ENCODE peak calls at places on chromosomes 11 and 22, in ten cellular contexts. One of them, this sample, is unnamed.

GRCh38 chr11:25535462-25535861 is 796.5 kb upstream of the ANO3 start:
- DNase-seq in A549: no peak
- DNase-seq in CD4-positive, CD25-positive, alpha-beta regulatory T cell: no peak
- DNase-seq in aorta: peak
- DNase-seq in CD8-positive, alpha-beta T cell: no peak
- DNase-seq in IMR-90: no peak
- DNase-seq in brain microvascular endothelial cell: no peak
- DNase-seq in psoas muscle: peak
- DNase-seq in HL-60: no peak
- DNase-seq in fibroblast of lung: peak
- DNase-seq in this sample: no peak

GRCh38 chr22:44347098-44347497 is 34.3 kb upstream of the SHISAL1 start:
- DNase-seq in HL-60: no peak
- DNase-seq in brain microvascular endothelial cell: peak
- DNase-seq in A549: no peak
- DNase-seq in CD8-positive, alpha-beta T cell: no peak
- DNase-seq in fibroblast of lung: no peak
- DNase-seq in aorta: no peak
- DNase-seq in psoas muscle: no peak
- DNase-seq in CD4-positive, CD25-positive, alpha-beta regulatory T cell: no peak
- DNase-seq in IMR-90: peak
- DNase-seq in this sample: no peak

GRCh38 chr11:70191495-70192140 is 11.5 kb upstream of the FADD start:
- DNase-seq in A549: peak
- DNase-seq in CD8-positive, alpha-beta T cell: peak
- DNase-seq in psoas muscle: peak
- DNase-seq in CD4-positive, CD25-positive, alpha-beta regulatory T cell: peak
- DNase-seq in fibroblast of lung: peak
- DNase-seq in aorta: peak
- DNase-seq in IMR-90: peak
- DNase-seq in HL-60: peak
- DNase-seq in brain microvascular endothelial cell: peak
- DNase-seq in this sample: peak

GRCh38 chr11:122163420-122163819 is 47.4 kb upstream of the BLID start:
- DNase-seq in IMR-90: peak
- DNase-seq in psoas muscle: no peak
- DNase-seq in CD4-positive, CD25-positive, alpha-beta regulatory T cell: no peak
- DNase-seq in brain microvascular endothelial cell: peak
- DNase-seq in aorta: no peak
- DNase-seq in fibroblast of lung: no peak
- DNase-seq in A549: no peak
- DNase-seq in HL-60: no peak
- DNase-seq in CD8-positive, alpha-beta T cell: no peak
- DNase-seq in this sample: no peak

GRCh38 chr22:26737262-26737661 is 79.9 kb downstream of the MIAT start:
- DNase-seq in brain microvascular endothelial cell: no peak
- DNase-seq in aorta: no peak
- DNase-seq in CD8-positive, alpha-beta T cell: no peak
- DNase-seq in CD4-positive, CD25-positive, alpha-beta regulatory T cell: no peak
- DNase-seq in A549: no peak
- DNase-seq in psoas muscle: no peak
- DNase-seq in IMR-90: no peak
- DNase-seq in HL-60: no peak
- DNase-seq in fibroblast of lung: no peak
- DNase-seq in this sample: no peak

GRCh38 chr11:120336641-120337132 is 474 bp downstream of the ARHGEF12 start:
- DNase-seq in IMR-90: peak
- DNase-seq in brain microvascular endothelial cell: no peak
- DNase-seq in A549: peak
- DNase-seq in CD4-positive, CD25-positive, alpha-beta regulatory T cell: peak
- DNase-seq in fibroblast of lung: peak
- DNase-seq in psoas muscle: peak
- DNase-seq in HL-60: no peak
- DNase-seq in aorta: peak
- DNase-seq in CD8-positive, alpha-beta T cell: peak
- DNase-seq in this sample: no peak

GRCh38 chr22:27238935-27239510 is 562.5 kb downstream of the MN1 start:
- DNase-seq in fibroblast of lung: peak
- DNase-seq in brain microvascular endothelial cell: peak
- DNase-seq in psoas muscle: peak
- DNase-seq in aorta: peak
- DNase-seq in A549: peak
- DNase-seq in CD4-positive, CD25-positive, alpha-beta regulatory T cell: no peak
- DNase-seq in HL-60: no peak
- DNase-seq in IMR-90: peak
- DNase-seq in CD8-positive, alpha-beta T cell: no peak
- DNase-seq in this sample: peak

GRCh38 chr11:123062892-123063395 is 1.0 kb upstream of the HSPA8 start:
- DNase-seq in A549: no peak
- DNase-seq in psoas muscle: no peak
- DNase-seq in CD8-positive, alpha-beta T cell: no peak
- DNase-seq in IMR-90: peak
- DNase-seq in brain microvascular endothelial cell: peak
- DNase-seq in aorta: no peak
- DNase-seq in HL-60: no peak
- DNase-seq in fibroblast of lung: no peak
- DNase-seq in CD4-positive, CD25-positive, alpha-beta regulatory T cell: no peak
- DNase-seq in this sample: no peak

GRCh38 chr11:101862410-101863233 is 52.2 kb upstream of the CEP126 start:
- DNase-seq in CD4-positive, CD25-positive, alpha-beta regulatory T cell: no peak
- DNase-seq in psoas muscle: no peak
- DNase-seq in fibroblast of lung: peak
- DNase-seq in IMR-90: peak
- DNase-seq in aorta: no peak
- DNase-seq in HL-60: no peak
- DNase-seq in A549: peak
- DNase-seq in brain microvascular endothelial cell: peak
- DNase-seq in CD8-positive, alpha-beta T cell: no peak
- DNase-seq in this sample: no peak

GRCh38 chr22:50081426-50082196 is 3.6 kb downstream of the MLC1 start:
- DNase-seq in CD8-positive, alpha-beta T cell: no peak
- DNase-seq in fibroblast of lung: no peak
- DNase-seq in CD4-positive, CD25-positive, alpha-beta regulatory T cell: no peak
- DNase-seq in psoas muscle: no peak
- DNase-seq in IMR-90: no peak
- DNase-seq in HL-60: no peak
- DNase-seq in A549: no peak
- DNase-seq in brain microvascular endothelial cell: no peak
- DNase-seq in aorta: no peak
- DNase-seq in this sample: no peak

DNA sequence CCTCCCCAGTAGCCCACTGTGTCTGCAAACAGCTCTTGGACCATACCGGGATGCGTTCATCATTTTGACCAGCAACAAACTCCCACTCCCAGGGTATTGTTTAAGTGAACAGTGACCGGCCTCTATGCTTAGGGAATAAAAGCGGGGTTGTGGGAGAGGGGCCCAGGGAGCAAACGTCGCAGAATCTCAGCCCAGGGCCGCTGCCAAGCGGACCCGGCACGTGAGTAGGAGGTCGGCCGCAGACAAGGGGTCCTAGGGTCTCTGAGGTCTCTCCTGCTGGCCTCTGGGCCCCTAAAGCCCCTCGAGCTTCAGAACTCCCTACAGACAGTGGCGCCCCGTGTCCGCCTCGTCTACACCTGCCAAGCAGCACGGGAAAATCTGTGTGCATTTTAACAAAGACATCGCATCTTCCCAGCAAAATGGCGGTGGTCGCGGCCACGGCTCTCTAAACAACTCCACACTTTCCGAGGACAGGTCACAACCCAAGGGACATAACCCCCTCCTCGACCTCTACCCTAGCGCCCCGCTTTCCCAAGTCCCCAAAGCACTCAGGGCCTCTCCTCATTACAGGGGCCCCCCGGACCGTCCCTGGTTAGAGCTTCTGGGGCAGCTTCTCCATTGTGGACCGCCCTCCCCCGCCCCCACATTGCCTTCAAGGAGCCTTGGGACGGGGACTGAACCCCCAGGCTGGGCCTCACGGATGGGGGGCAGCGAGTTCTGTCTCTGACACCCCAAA is 3.9 kb upstream of the GCAT start:
- DNase-seq in aorta: no peak
- DNase-seq in HL-60: no peak
- DNase-seq in A549: no peak
- DNase-seq in CD4-positive, CD25-positive, alpha-beta regulatory T cell: no peak
- DNase-seq in fibroblast of lung: no peak
- DNase-seq in psoas muscle: no peak
- DNase-seq in IMR-90: no peak
- DNase-seq in brain microvascular endothelial cell: no peak
- DNase-seq in CD8-positive, alpha-beta T cell: no peak
- DNase-seq in this sample: no peak
- H3K27ac ChIP-seq in aorta: no peak
- H3K27ac ChIP-seq in HL-60: no peak
- H3K27ac ChIP-seq in A549: peak
- H3K27ac ChIP-seq in CD4-positive, CD25-positive, alpha-beta regulatory T cell: no peak
- H3K27ac ChIP-seq in fibroblast of lung: no peak
- H3K27ac ChIP-seq in psoas muscle: no peak
- H3K27ac ChIP-seq in IMR-90: no peak
- H3K27ac ChIP-seq in brain microvascular endothelial cell: no peak
- H3K27ac ChIP-seq in CD8-positive, alpha-beta T cell: no peak
- H3K27ac ChIP-seq in this sample: no peak

GRCh38 chr22:48644997-48645396 is 1182.7 kb downstream of the BRD1 start:
- DNase-seq in HL-60: no peak
- DNase-seq in CD8-positive, alpha-beta T cell: no peak
- DNase-seq in psoas muscle: no peak
- DNase-seq in CD4-positive, CD25-positive, alpha-beta regulatory T cell: no peak
- DNase-seq in A549: no peak
- DNase-seq in aorta: no peak
- DNase-seq in brain microvascular endothelial cell: no peak
- DNase-seq in IMR-90: no peak
- DNase-seq in fibroblast of lung: no peak
- DNase-seq in this sample: no peak
- H3K4me3 ChIP-seq in HL-60: no peak
- H3K4me3 ChIP-seq in CD8-positive, alpha-beta T cell: no peak
- H3K4me3 ChIP-seq in psoas muscle: no peak
- H3K4me3 ChIP-seq in CD4-positive, CD25-positive, alpha-beta regulatory T cell: no peak
- H3K4me3 ChIP-seq in A549: no peak
- H3K4me3 ChIP-seq in aorta: no peak
- H3K4me3 ChIP-seq in brain microvascular endothelial cell: no peak
- H3K4me3 ChIP-seq in IMR-90: no peak
- H3K4me3 ChIP-seq in fibroblast of lung: no peak
- H3K4me3 ChIP-seq in this sample: no peak

DNA sequence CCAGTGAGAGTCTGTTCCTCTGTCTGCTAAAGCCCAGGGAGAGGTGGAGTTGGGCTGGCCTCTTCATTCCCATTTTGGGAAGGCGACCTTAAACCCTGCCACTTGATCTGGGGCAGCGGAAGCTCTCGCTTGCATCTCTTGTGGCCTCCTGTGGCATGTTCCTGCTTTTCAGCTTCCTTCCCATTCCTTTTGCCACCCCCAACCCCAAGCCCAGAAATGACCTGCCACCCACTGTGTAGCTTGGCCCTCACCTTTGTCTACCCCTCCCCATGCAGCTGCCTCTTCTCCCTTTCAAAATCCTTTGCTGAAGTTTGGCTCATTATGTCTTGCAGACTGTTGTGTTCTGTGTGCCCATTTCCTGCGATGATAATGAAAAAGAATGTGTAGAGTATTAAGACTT is 110.2 kb downstream of the DBX1 start:
- DNase-seq in psoas muscle: no peak
- DNase-seq in fibroblast of lung: no peak
- DNase-seq in IMR-90: no peak
- DNase-seq in A549: no peak
- DNase-seq in HL-60: no peak
- DNase-seq in CD4-positive, CD25-positive, alpha-beta regulatory T cell: no peak
- DNase-seq in brain microvascular endothelial cell: no peak
- DNase-seq in aorta: no peak
- DNase-seq in CD8-positive, alpha-beta T cell: no peak
- DNase-seq in this sample: no peak
- H3K27ac ChIP-seq in psoas muscle: peak
- H3K27ac ChIP-seq in fibroblast of lung: no peak
- H3K27ac ChIP-seq in IMR-90: no peak
- H3K27ac ChIP-seq in A549: peak
- H3K27ac ChIP-seq in HL-60: no peak
- H3K27ac ChIP-seq in CD4-positive, CD25-positive, alpha-beta regulatory T cell: no peak
- H3K27ac ChIP-seq in brain microvascular endothelial cell: no peak
- H3K27ac ChIP-seq in aorta: no peak
- H3K27ac ChIP-seq in CD8-positive, alpha-beta T cell: no peak
- H3K27ac ChIP-seq in this sample: no peak

GRCh38 chr22:48961705-48962104 is 866.0 kb downstream of the BRD1 start:
- DNase-seq in CD8-positive, alpha-beta T cell: no peak
- DNase-seq in CD4-positive, CD25-positive, alpha-beta regulatory T cell: no peak
- DNase-seq in aorta: no peak
- DNase-seq in brain microvascular endothelial cell: no peak
- DNase-seq in psoas muscle: no peak
- DNase-seq in HL-60: no peak
- DNase-seq in IMR-90: no peak
- DNase-seq in A549: no peak
- DNase-seq in fibroblast of lung: no peak
- DNase-seq in this sample: no peak

GRCh38 chr22:48960576-48960975 is 867.1 kb downstream of the BRD1 start:
- DNase-seq in CD4-positive, CD25-positive, alpha-beta regulatory T cell: no peak
- DNase-seq in brain microvascular endothelial cell: no peak
- DNase-seq in CD8-positive, alpha-beta T cell: no peak
- DNase-seq in IMR-90: no peak
- DNase-seq in aorta: no peak
- DNase-seq in fibroblast of lung: no peak
- DNase-seq in HL-60: no peak
- DNase-seq in A549: no peak
- DNase-seq in psoas muscle: no peak
- DNase-seq in this sample: no peak

GRCh38 chr22:48957987-48958321 is 869.7 kb downstream of the BRD1 start:
- DNase-seq in A549: no peak
- DNase-seq in CD8-positive, alpha-beta T cell: no peak
- DNase-seq in brain microvascular endothelial cell: no peak
- DNase-seq in CD4-positive, CD25-positive, alpha-beta regulatory T cell: no peak
- DNase-seq in IMR-90: no peak
- DNase-seq in HL-60: no peak
- DNase-seq in fibroblast of lung: no peak
- DNase-seq in aorta: no peak
- DNase-seq in psoas muscle: no peak
- DNase-seq in this sample: no peak

GRCh38 chr22:48959496-48959895 is 868.2 kb downstream of the BRD1 start:
- DNase-seq in fibroblast of lung: no peak
- DNase-seq in aorta: peak
- DNase-seq in psoas muscle: no peak
- DNase-seq in CD4-positive, CD25-positive, alpha-beta regulatory T cell: no peak
- DNase-seq in IMR-90: no peak
- DNase-seq in brain microvascular endothelial cell: no peak
- DNase-seq in CD8-positive, alpha-beta T cell: no peak
- DNase-seq in A549: no peak
- DNase-seq in HL-60: no peak
- DNase-seq in this sample: peak

DNA sequence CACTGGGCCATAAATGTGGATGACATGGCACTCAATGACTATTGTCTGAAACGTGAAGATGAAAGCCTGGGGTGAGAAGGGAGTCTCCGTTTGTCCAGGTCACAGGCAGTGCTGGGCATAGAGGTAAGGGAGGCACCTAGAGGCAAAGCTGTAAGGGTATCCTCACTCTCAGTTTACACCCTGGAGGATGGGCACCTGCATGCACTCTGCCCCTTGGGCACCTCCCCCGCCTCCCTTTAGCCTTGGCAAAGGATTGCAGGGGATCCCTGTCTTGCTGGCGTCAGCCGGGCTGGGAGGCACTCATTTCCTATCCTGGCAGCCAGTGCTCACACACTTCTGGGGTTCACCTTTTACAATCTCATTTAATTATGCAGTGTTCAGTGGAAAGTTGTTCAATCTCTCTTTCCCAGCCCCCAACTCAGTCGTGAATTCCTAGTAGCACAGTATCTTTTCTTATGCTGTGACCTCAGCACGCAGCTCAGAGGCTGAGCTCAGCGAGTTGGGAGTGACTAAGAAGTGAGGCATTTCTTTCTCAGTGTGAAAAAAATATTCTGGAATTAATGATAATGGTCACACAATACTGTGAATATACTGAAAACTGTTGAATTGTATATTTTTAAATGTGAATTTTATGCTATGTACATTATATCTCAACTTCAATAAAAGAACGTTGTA is 866.6 kb downstream of the BRD1 start:
- DNase-seq in psoas muscle: no peak
- DNase-seq in HL-60: no peak
- DNase-seq in aorta: no peak
- DNase-seq in CD8-positive, alpha-beta T cell: no peak
- DNase-seq in fibroblast of lung: no peak
- DNase-seq in A549: no peak
- DNase-seq in CD4-positive, CD25-positive, alpha-beta regulatory T cell: no peak
- DNase-seq in brain microvascular endothelial cell: no peak
- DNase-seq in IMR-90: no peak
- DNase-seq in this sample: peak
- H3K4me3 ChIP-seq in psoas muscle: no peak
- H3K4me3 ChIP-seq in HL-60: no peak
- H3K4me3 ChIP-seq in aorta: no peak
- H3K4me3 ChIP-seq in CD8-positive, alpha-beta T cell: no peak
- H3K4me3 ChIP-seq in fibroblast of lung: no peak
- H3K4me3 ChIP-seq in A549: no peak
- H3K4me3 ChIP-seq in CD4-positive, CD25-positive, alpha-beta regulatory T cell: no peak
- H3K4me3 ChIP-seq in brain microvascular endothelial cell: no peak
- H3K4me3 ChIP-seq in IMR-90: no peak
- H3K4me3 ChIP-seq in this sample: no peak